ENCODE peak calls at places on chromosomes 1 and 21, in seven cellular contexts. F is cardiac muscle cell, U is AG10803, K is Peyer's patch, R is A549, X is K562, Z is fibroblast of pulmonary artery. E is an unnamed sample.

GRCh38 chr1:35319988-35320713 is 51.6 kb downstream of the ZMYM4 start:
- DNase-seq in F (peak; percentile 76), U (peak; percentile 71), K (no peak), R (no peak), X (no peak), Z (peak; percentile 62), E (peak; percentile 83)

GRCh38 chr1:109499661-109500536 is 6.0 kb downstream of the CYB561D1 start:
- DNase-seq in F (peak; percentile 42), U (peak; percentile 65), K (peak; percentile 86), R (peak; percentile 56), X (peak; percentile 81), Z (peak; percentile 43), E (peak; percentile 50)

GRCh38 chr21:42570841-42571387 is 57.3 kb downstream of the SLC37A1 start:
- DNase-seq in F (no peak), U (no peak), K (peak; percentile 49), R (peak; percentile 7), X (no peak), Z (no peak), E (no peak)

GRCh38 chr21:24658926-24659325 is 948.4 kb downstream of the MRPL39 start:
- DNase-seq in F (no peak), U (no peak), K (no peak), R (no peak), X (no peak), Z (no peak), E (no peak)

GRCh38 chr1:67686272-67687197 is 1.5 kb downstream of the GADD45A start:
- DNase-seq in F (peak; percentile 99), U (peak; percentile 99), K (peak; percentile 82), R (peak; percentile 82), X (peak; percentile 94), Z (peak; percentile 99), E (peak; percentile 98)

GRCh38 chr1:107525961-107526360 is 385.1 kb downstream of the NTNG1 start:
- DNase-seq in F (no peak), U (no peak), K (no peak), R (no peak), X (no peak), Z (no peak), E (no peak)

GRCh38 chr1:165561257-165561656 is 17.5 kb downstream of the LRRC52 start:
- DNase-seq in F (no peak), U (no peak), K (no peak), R (no peak), X (no peak), Z (no peak), E (no peak)

GRCh38 chr1:147177611-147178370 is 5.5 kb upstream of the PRKAB2 start:
- DNase-seq in F (peak; percentile 44), U (peak; percentile 31), K (peak; percentile 52), R (no peak), X (no peak), Z (peak; percentile 44), E (peak; percentile 49)

GRCh38 chr1:197813741-197814140 is 38.5 kb upstream of the DENND1B start:
- DNase-seq in F (no peak), U (no peak), K (no peak), R (no peak), X (no peak), Z (no peak), E (no peak)

GRCh38 chr1:16326833-16327404 is 25.4 kb downstream of the FBXO42 start:
- DNase-seq in F (no peak), U (no peak), K (no peak), R (no peak), X (no peak), Z (no peak), E (no peak)

GRCh38 chr21:45332981-45333582 is 45.4 kb upstream of the POFUT2 start:
- DNase-seq in F (no peak), U (no peak), K (peak; percentile 42), R (no peak), X (no peak), Z (no peak), E (no peak)

GRCh38 chr1:37177230-37177864 is 143.0 kb upstream of the GRIK3 start:
- DNase-seq in F (peak; percentile 29), U (peak; percentile 5), K (no peak), R (peak; percentile 58), X (peak; percentile 48), Z (peak; percentile 8), E (peak; percentile 9)

GRCh38 chr1:222326710-222327036 is 221.2 kb downstream of the HHIPL2 start:
- DNase-seq in F (no peak), U (no peak), K (no peak), R (no peak), X (no peak), Z (no peak), E (no peak)

GRCh38 chr21:15809818-15810217 is 80.0 kb downstream of the USP25 start:
- DNase-seq in F (peak; percentile 76), U (no peak), K (no peak), R (no peak), X (no peak), Z (peak; percentile 58), E (peak; percentile 58)

GRCh38 chr21:45997495-45998275 is 16.1 kb downstream of the COL6A1 start:
- DNase-seq in F (no peak), U (no peak), K (peak; percentile 38), R (no peak), X (no peak), Z (no peak), E (no peak)

GRCh38 chr1:22652881-22653316 is at the start of gene C1QB:
- DNase-seq in F (no peak), U (no peak), K (no peak), R (no peak), X (no peak), Z (no peak), E (no peak)

GRCh38 chr1:36159614-36160387 is 3.8 kb downstream of the MAP7D1 start:
- DNase-seq in F (no peak), U (no peak), K (no peak), R (no peak), X (no peak), Z (no peak), E (no peak)

GRCh38 chr1:203161703-203162102 is 13.9 kb downstream of the MYBPH start:
- DNase-seq in F (no peak), U (no peak), K (no peak), R (no peak), X (no peak), Z (no peak), E (no peak)

GRCh38 chr1:15412843-15413242 is 3.2 kb downstream of the EFHD2 start:
- DNase-seq in F (no peak), U (no peak), K (peak; percentile 70), R (no peak), X (no peak), Z (no peak), E (no peak)

GRCh38 chr1:35287807-35288640 is 19.5 kb downstream of the ZMYM4 start:
- DNase-seq in F (peak; percentile 68), U (peak; percentile 77), K (no peak), R (no peak), X (no peak), Z (peak; percentile 55), E (peak; percentile 66)

GRCh38 chr21:15221799-15222386 is 157.1 kb upstream of the NRIP1 start:
- DNase-seq in F (peak; percentile 84), U (peak; percentile 32), K (no peak), R (peak; percentile 92), X (peak; percentile 30), Z (peak; percentile 93), E (peak; percentile 93)

GRCh38 chr1:218365600-218365999 is 20.5 kb downstream of the TGFB2 start:
- DNase-seq in F (no peak), U (peak; percentile 51), K (no peak), R (no peak), X (no peak), Z (no peak), E (no peak)

GRCh38 chr21:41611966-41612606 is 104.1 kb upstream of the TMPRSS2 start:
- DNase-seq in F (no peak), U (peak; percentile 42), K (peak; percentile 74), R (peak; percentile 67), X (peak; percentile 30), Z (peak; percentile 29), E (peak; percentile 33)

GRCh38 chr1:14881775-14882672 is 271.5 kb upstream of the TMEM51 start:
- DNase-seq in F (peak; percentile 25), U (no peak), K (no peak), R (no peak), X (peak; percentile 53), Z (no peak), E (peak; percentile 27)

GRCh38 chr21:21907271-21907670 is 909.1 kb downstream of the NCAM2 start:
- DNase-seq in F (no peak), U (peak; percentile 16), K (no peak), R (no peak), X (no peak), Z (no peak), E (no peak)

GRCh38 chr1:215637041-215637573 is 70.0 kb downstream of the KCTD3 start:
- DNase-seq in F (peak; percentile 73), U (peak; percentile 74), K (no peak), R (no peak), X (no peak), Z (peak; percentile 55), E (peak; percentile 29)

DNA sequence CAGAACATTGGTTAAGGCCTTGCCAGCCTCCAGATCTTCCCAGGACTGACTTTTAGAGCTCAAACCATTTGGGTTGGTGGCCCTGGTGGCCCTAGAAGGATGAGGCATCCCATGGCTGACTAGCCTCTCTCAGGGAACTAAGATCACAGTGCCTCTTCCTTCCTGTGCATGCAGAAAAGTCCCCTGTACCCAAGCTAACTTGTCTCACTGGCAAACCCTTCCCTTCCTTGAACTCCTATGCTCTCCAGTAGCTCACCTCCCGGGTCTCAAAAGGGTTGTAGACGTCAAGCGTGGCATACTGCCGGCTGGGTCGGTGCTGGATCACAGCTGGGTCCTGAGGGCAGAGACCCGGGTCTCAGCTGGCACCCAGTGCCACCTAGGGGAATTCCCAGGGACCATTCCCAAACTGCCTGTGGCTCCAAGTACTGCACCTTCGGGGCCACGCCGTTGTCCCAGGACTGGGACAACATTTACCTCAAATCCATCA is 716 bp downstream of the SCAMP3 start:
- DNase-seq in F (no peak), U (no peak), K (no peak), R (no peak), X (no peak), Z (no peak), E (no peak)
- TF ChIP-seq CTCF in F (no peak), U (peak; percentile 3), K (no peak), R (no peak), X (no peak), Z (no peak), E (no peak)

DNA sequence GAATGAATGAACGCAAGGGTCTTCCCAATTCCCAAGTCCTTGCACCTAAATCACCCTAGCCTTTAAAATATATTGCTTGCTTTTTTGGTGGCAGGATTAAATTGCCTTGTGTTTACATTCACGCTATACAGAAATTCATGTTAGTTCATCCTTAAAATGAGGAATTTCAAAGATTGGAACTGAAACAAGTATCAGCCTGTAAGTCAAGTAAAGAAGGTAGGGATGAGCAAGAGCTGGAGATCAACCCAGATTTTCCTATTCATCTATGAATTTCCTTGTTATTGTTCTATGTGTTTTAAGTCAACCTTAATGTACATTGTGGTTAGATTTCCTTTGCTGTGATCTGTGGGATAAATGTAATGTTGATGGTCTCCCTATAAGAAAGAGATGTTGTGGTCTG is 248.2 kb downstream of the NFIA start:
- DNase-seq in F (no peak), U (no peak), K (no peak), R (no peak), X (no peak), Z (no peak), E (no peak)
- H3K4me3 ChIP-seq in F (no peak overlapping the region), U (no peak overlapping the region), K (no peak overlapping the region), R (no peak overlapping the region), X (no peak overlapping the region), Z (no peak overlapping the region), E (no peak overlapping the region)

GRCh38 chr1:3283849-3284248 is 170.6 kb upstream of the ARHGEF16 start:
- DNase-seq in F (peak; percentile 20), U (no peak), K (peak; percentile 65), R (no peak), X (peak; percentile 30), Z (peak; percentile 1), E (no peak)
- TF ChIP-seq CTCF in F (peak; percentile 69), U (peak; percentile 50), K (peak; percentile 68), R (peak; percentile 38), X (peak; percentile 68), Z (peak; percentile 31), E (peak; percentile 38)

GRCh38 chr1:80021891-80022290 is 1015.4 kb upstream of the ADGRL4 start:
- DNase-seq in F (no peak), U (no peak), K (no peak), R (no peak), X (no peak), Z (no peak), E (no peak)
- H3K4me3 ChIP-seq in F (no peak overlapping the region), U (no peak overlapping the region), K (no peak overlapping the region), R (no peak overlapping the region), X (no peak overlapping the region), Z (no peak overlapping the region), E (no peak overlapping the region)